ENCODE peak calls at places on chromosome 15, in eight cellular contexts. J, Z, M, Q, Y, K, N and T are unnamed samples.

GRCh38 chr15:55823191-55823670 is 80.3 kb upstream of the PRTG start:
- DNase-seq in J (no peak), Z (no peak), M (peak), Q (no peak), Y (no peak), K (peak), N (no peak), T (peak)

GRCh38 chr15:70217246-70218160 is 119.8 kb upstream of the TLE3 start:
- DNase-seq in J (no peak), Z (no peak), M (no peak), Q (no peak), Y (peak), K (no peak), N (no peak), T (no peak)

GRCh38 chr15:69232144-69232543 is 66.6 kb upstream of the PAQR5 start:
- DNase-seq in J (no peak), Z (no peak), M (peak), Q (no peak), Y (no peak), K (no peak), N (no peak), T (no peak)

GRCh38 chr15:61141497-61142125 is 87.5 kb downstream of the RORA start:
- DNase-seq in J (no peak), Z (no peak), M (no peak), Q (no peak), Y (no peak), K (no peak), N (no peak), T (no peak)

GRCh38 chr15:39852237-39852636 is 67.8 kb downstream of the GPR176 start:
- DNase-seq in J (no peak), Z (no peak), M (peak), Q (no peak), Y (no peak), K (peak), N (no peak), T (peak)

GRCh38 chr15:69576948-69577351 is 124.3 kb downstream of the RPLP1 start:
- DNase-seq in J (no peak), Z (no peak), M (no peak), Q (peak), Y (no peak), K (no peak), N (no peak), T (no peak)

GRCh38 chr15:65334586-65335231 is 30.2 kb downstream of the RNU5B-1 start:
- DNase-seq in J (no peak), Z (no peak), M (no peak), Q (no peak), Y (no peak), K (peak), N (no peak), T (no peak)

GRCh38 chr15:74795961-74796625 is 14.2 kb downstream of the CSK start:
- DNase-seq in J (no peak), Z (no peak), M (no peak), Q (no peak), Y (no peak), K (no peak), N (no peak), T (no peak)

GRCh38 chr15:64502537-64502936 is 42.2 kb downstream of the ZNF609 start:
- DNase-seq in J (no peak), Z (no peak), M (no peak), Q (no peak), Y (no peak), K (no peak), N (no peak), T (no peak)

GRCh38 chr15:58957101-58957973 is 23.9 kb upstream of the SLTM start:
- DNase-seq in J (no peak), Z (peak), M (no peak), Q (peak), Y (no peak), K (peak), N (no peak), T (peak)

GRCh38 chr15:70783610-70784021 is 20.3 kb upstream of the UACA start:
- DNase-seq in J (no peak), Z (peak), M (no peak), Q (peak), Y (no peak), K (peak), N (no peak), T (peak)

GRCh38 chr15:69074011-69074842 is 59.7 kb downstream of the NOX5 start:
- DNase-seq in J (peak), Z (peak), M (peak), Q (peak), Y (peak), K (peak), N (no peak), T (peak)

GRCh38 chr15:89587955-89588354 is 12.7 kb downstream of the TICRR start:
- DNase-seq in J (no peak), Z (no peak), M (no peak), Q (no peak), Y (no peak), K (peak), N (peak), T (peak)

GRCh38 chr15:60297047-60297446 is 100.7 kb downstream of the ANXA2 start:
- DNase-seq in J (no peak), Z (no peak), M (no peak), Q (no peak), Y (no peak), K (no peak), N (peak), T (no peak)

GRCh38 chr15:99134317-99134821 is 29.5 kb downstream of the SYNM start:
- DNase-seq in J (no peak), Z (no peak), M (no peak), Q (no peak), Y (peak), K (no peak), N (no peak), T (no peak)

GRCh38 chr15:70269331-70269911 is 171.7 kb upstream of the TLE3 start:
- DNase-seq in J (no peak), Z (no peak), M (no peak), Q (no peak), Y (no peak), K (no peak), N (no peak), T (no peak)

GRCh38 chr15:69595009-69595825 is 142.6 kb downstream of the RPLP1 start:
- DNase-seq in J (peak), Z (peak), M (no peak), Q (no peak), Y (peak), K (no peak), N (no peak), T (peak)

GRCh38 chr15:86830304-86830703 is 750.6 kb downstream of the AGBL1 start:
- DNase-seq in J (no peak), Z (no peak), M (no peak), Q (no peak), Y (no peak), K (no peak), N (no peak), T (no peak)

GRCh38 chr15:30065025-30065801 is 17.5 kb upstream of the GOLGA8J start:
- DNase-seq in J (no peak), Z (peak), M (peak), Q (no peak), Y (no peak), K (peak), N (peak), T (peak)

GRCh38 chr15:56207711-56208110 is 36.0 kb downstream of the RFX7 start:
- DNase-seq in J (no peak), Z (no peak), M (no peak), Q (no peak), Y (no peak), K (no peak), N (no peak), T (no peak)

GRCh38 chr15:29986946-29987345 is 95.8 kb upstream of the GOLGA8J start:
- DNase-seq in J (no peak), Z (peak), M (no peak), Q (no peak), Y (no peak), K (no peak), N (no peak), T (peak)

GRCh38 chr15:20340931-20341661 is 200.5 kb downstream of the GOLGA6L6 start:
- DNase-seq in J (no peak), Z (peak), M (no peak), Q (no peak), Y (peak), K (no peak), N (no peak), T (no peak)

GRCh38 chr15:96972201-96972600 is 641.7 kb downstream of the NR2F2 start:
- DNase-seq in J (no peak), Z (no peak), M (no peak), Q (no peak), Y (no peak), K (no peak), N (no peak), T (no peak)

GRCh38 chr15:72784233-72784876 is 797 bp upstream of the ADPGK start:
- DNase-seq in J (no peak), Z (peak), M (peak), Q (peak), Y (no peak), K (peak), N (peak), T (peak)

GRCh38 chr15:55245058-55245457 is 44.6 kb downstream of the RAB27A start:
- DNase-seq in J (no peak), Z (no peak), M (no peak), Q (no peak), Y (no peak), K (no peak), N (no peak), T (no peak)

GRCh38 chr15:40872791-40873526 is 1.1 kb downstream of the RHOV start:
- DNase-seq in J (no peak), Z (no peak), M (no peak), Q (no peak), Y (no peak), K (no peak), N (no peak), T (no peak)
- H3K4me3 ChIP-seq in J (no peak), Z (no peak), M (peak), Q (peak), Y (peak), K (no peak), N (peak), T (no peak)

GRCh38 chr15:68034071-68034470 is 20.0 kb upstream of the PIAS1 start:
- DNase-seq in J (no peak), Z (no peak), M (no peak), Q (no peak), Y (no peak), K (no peak), N (no peak), T (no peak)
- H3K4me3 ChIP-seq in J (no peak), Z (no peak), M (no peak), Q (no peak), Y (no peak), K (no peak), N (no peak), T (no peak)

GRCh38 chr15:78304487-78305413 is 5.3 kb upstream of the SKIC8 start:
- DNase-seq in J (no peak), Z (peak), M (no peak), Q (no peak), Y (peak), K (no peak), N (no peak), T (no peak)

GRCh38 chr15:78301813-78302212 is 2.4 kb upstream of the SKIC8 start:
- DNase-seq in J (no peak), Z (no peak), M (no peak), Q (no peak), Y (no peak), K (peak), N (no peak), T (no peak)

GRCh38 chr15:78302579-78302978 is 3.2 kb upstream of the SKIC8 start:
- DNase-seq in J (no peak), Z (peak), M (peak), Q (no peak), Y (no peak), K (peak), N (no peak), T (peak)

GRCh38 chr15:78306176-78306774 is 6.9 kb upstream of the SKIC8 start:
- DNase-seq in J (no peak), Z (peak), M (peak), Q (no peak), Y (peak), K (peak), N (no peak), T (peak)

DNA sequence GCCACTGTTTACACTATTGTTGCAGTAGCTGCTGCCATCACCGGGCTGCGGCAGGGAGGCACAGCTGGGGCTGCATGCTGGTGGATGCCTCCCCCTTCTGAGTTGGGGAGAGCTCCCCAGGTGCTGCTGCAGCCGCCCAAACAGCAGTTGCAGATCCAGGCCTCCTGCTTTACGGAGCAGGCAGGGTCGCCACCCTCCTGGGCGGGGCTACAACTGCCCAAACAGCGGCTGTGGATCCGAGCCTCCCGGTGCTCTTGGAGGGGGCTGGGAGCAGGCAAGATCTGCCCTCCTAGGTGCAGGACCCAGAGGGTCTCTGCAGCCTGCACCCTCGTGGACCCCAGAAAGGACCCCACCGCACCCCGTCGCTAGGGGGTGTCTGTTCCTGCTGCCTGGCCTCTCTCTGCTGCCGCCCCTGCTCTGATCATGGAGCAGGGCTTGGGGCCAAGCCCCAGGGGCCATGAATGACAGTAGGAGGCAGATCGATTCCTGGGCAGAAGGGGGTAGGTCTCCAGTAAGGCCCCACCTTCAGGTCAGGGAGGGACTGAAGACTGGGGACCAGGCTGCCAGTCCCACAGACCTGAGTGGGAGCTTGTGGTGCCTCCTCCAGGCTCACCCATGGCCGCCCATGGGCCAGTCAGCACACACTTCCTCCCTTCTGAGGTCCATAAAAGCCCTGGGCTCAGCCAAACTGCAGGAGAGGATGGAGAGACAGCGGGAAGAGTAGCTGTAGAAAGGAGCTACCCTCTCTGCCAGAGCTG is 4.5 kb upstream of the SKIC8 start:
- DNase-seq in J (no peak), Z (no peak), M (no peak), Q (no peak), Y (peak), K (no peak), N (no peak), T (no peak)
- H3K4me3 ChIP-seq in J (no peak), Z (no peak), M (no peak), Q (no peak), Y (no peak), K (no peak), N (no peak), T (no peak)

DNA sequence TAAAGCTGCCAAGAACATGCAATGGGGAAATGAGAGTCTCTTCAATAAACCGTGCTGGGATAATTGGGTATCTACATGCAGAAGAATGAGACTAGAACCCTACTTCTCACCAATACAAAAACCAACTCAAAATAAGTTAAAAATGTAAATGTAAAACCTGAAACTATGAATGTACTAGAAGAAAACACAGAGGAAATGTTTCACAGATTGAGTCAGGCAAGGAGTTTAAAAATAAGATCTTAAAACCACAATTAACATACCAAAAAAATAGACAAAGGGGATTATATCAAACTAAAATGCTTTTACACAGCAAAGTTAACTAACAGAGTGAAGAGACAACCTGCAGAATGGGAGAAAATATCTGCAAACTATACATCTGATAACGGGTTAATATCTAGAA is 90.4 kb downstream of the ISL2 start:
- DNase-seq in J (no peak), Z (no peak), M (no peak), Q (no peak), Y (no peak), K (no peak), N (no peak), T (no peak)
- H3K4me3 ChIP-seq in J (no peak), Z (no peak), M (no peak), Q (no peak), Y (no peak), K (no peak), N (no peak), T (no peak)

GRCh38 chr15:75801859-75802593 is 41.2 kb upstream of the UBE2Q2 start:
- DNase-seq in J (peak), Z (peak), M (no peak), Q (peak), Y (peak), K (peak), N (peak), T (peak)
- H3K4me3 ChIP-seq in J (no peak), Z (no peak), M (peak), Q (no peak), Y (no peak), K (peak), N (peak), T (peak)